ENCODE peak calls at places on chromosomes 12 and 14, in six cellular contexts. O, C, K, V, A and H are unnamed samples.

GRCh38 chr12:105444050-105444808 is 113.7 kb downstream of the C12orf75 start:
- DNase-seq in K (no peak), O (no peak), A (no peak), C (peak; percentile 42), V (no peak), H (peak; percentile 53)

GRCh38 chr14:61581955-61582615 is 113.2 kb upstream of the HIF1A start:
- DNase-seq in O (no peak), C (no peak), V (no peak), A (peak; percentile 40), K (no peak), H (no peak)

GRCh38 chr12:83823386-83824045 is 1089.1 kb downstream of the SLC6A15 start:
- DNase-seq in A (peak; percentile 42), O (peak; percentile 97), V (peak; percentile 78), K (peak; percentile 32), C (no peak), H (peak; percentile 68)

GRCh38 chr12:30999723-31000122 is 73.2 kb downstream of the TSPAN11 start:
- DNase-seq in C (no peak), V (no peak), A (no peak), K (no peak), O (no peak), H (no peak)

GRCh38 chr12:106063826-106064575 is 74.8 kb downstream of the NUAK1 start:
- DNase-seq in O (no peak), C (no peak), V (no peak), A (no peak), K (no peak), H (no peak)

GRCh38 chr12:53231859-53232640 is at the start of gene RARG:
- DNase-seq in C (no peak), O (peak; percentile 79), K (no peak), A (peak; percentile 51), V (peak; percentile 83), H (peak; percentile 49)

GRCh38 chr14:54844479-54844878 is 58.1 kb downstream of the GCH1 start:
- DNase-seq in A (no peak), C (no peak), O (no peak), K (no peak), V (no peak), H (no peak)

GRCh38 chr14:24231263-24232120 is 675 bp downstream of the NEDD8 start:
- DNase-seq in A (no peak), O (no peak), C (no peak), K (no peak), V (peak; percentile 56), H (peak; percentile 10)

GRCh38 chr12:41485203-41485602 is 297.1 kb downstream of the PDZRN4 start:
- DNase-seq in C (no peak), V (no peak), A (no peak), O (no peak), K (no peak), H (no peak)

GRCh38 chr12:132342322-132342721 is 12.9 kb upstream of the GALNT9 start:
- DNase-seq in A (no peak), K (peak; percentile 17), O (peak; percentile 80), V (peak; percentile 76), C (no peak), H (no peak)

GRCh38 chr12:114662512-114663177 is 21.3 kb downstream of the TBX3 start:
- DNase-seq in O (peak; percentile 78), C (peak; percentile 91), V (peak; percentile 91), A (peak; percentile 86), K (no peak), H (peak; percentile 48)

GRCh38 chr14:76313303-76313702 is 62.6 kb upstream of the ESRRB start:
- DNase-seq in A (no peak), C (no peak), K (no peak), V (no peak), O (no peak), H (no peak)

GRCh38 chr14:50560929-50561280 is 960 bp downstream of the ATL1 start:
- DNase-seq in O (peak; percentile 36), A (peak; percentile 71), V (peak; percentile 67), C (peak; percentile 71), K (peak; percentile 63), H (peak; percentile 81)

GRCh38 chr14:101563654-101564443 is 2.6 kb downstream of the DIO3 start:
- DNase-seq in C (no peak), A (no peak), O (peak; percentile 68), K (no peak), V (peak; percentile 74), H (no peak)

GRCh38 chr12:132395192-132395907 is 66.0 kb upstream of the GALNT9 start:
- DNase-seq in A (no peak), O (no peak), K (no peak), V (peak; percentile 52), C (no peak), H (no peak)

GRCh38 chr12:118514297-118514696 is 137.9 kb downstream of the SUDS3 start:
- DNase-seq in V (no peak), A (no peak), C (no peak), K (no peak), O (no peak), H (no peak)

GRCh38 chr12:51910168-51910567 is 2.9 kb downstream of the ACVRL1 start:
- DNase-seq in C (no peak), V (no peak), K (no peak), A (no peak), O (no peak), H (no peak)

GRCh38 chr12:47773062-47773857 is at the start of gene SLC48A1:
- DNase-seq in O (peak; percentile 79), A (peak; percentile 57), K (peak; percentile 68), V (peak; percentile 85), C (peak; percentile 46), H (peak; percentile 82)

GRCh38 chr14:89041245-89041585 is 216.8 kb downstream of the TTC8 start:
- DNase-seq in A (no peak), O (no peak), K (no peak), C (no peak), V (no peak), H (peak; percentile 66)

GRCh38 chr12:26279908-26280307 is 84.5 kb downstream of the SSPN start:
- DNase-seq in K (no peak), O (no peak), V (no peak), A (no peak), C (no peak), H (no peak)

GRCh38 chr14:100375963-100376735 is 53.0 kb downstream of the SLC25A47 start:
- DNase-seq in A (peak; percentile 98), C (peak; percentile 95), V (peak; percentile 95), O (peak; percentile 97), K (peak; percentile 94), H (peak; percentile 98)

GRCh38 chr14:59123975-59124374 is 64.5 kb upstream of the DAAM1 start:
- DNase-seq in K (no peak), V (no peak), A (peak; percentile 33), O (no peak), C (peak; percentile 49), H (no peak)

GRCh38 chr12:124910561-124911478 is 3.6 kb downstream of the UBC start:
- DNase-seq in K (no peak), O (no peak), C (peak; percentile 42), A (peak; percentile 85), V (no peak), H (peak; percentile 72)

GRCh38 chr12:24012528-24012927 is 63.1 kb upstream of the SOX5 start:
- DNase-seq in K (no peak), O (no peak), A (peak; percentile 17), V (no peak), C (peak; percentile 23), H (no peak)

GRCh38 chr12:11650697-11651281 is 1.3 kb downstream of the ETV6 start:
- DNase-seq in K (peak; percentile 18), O (no peak), A (peak; percentile 62), C (peak; percentile 37), V (no peak), H (no peak)

GRCh38 chr12:91483471-91483985 is 300.9 kb upstream of the DCN start:
- DNase-seq in V (no peak), O (no peak), A (peak; percentile 6), C (no peak), K (no peak), H (no peak)

DNA sequence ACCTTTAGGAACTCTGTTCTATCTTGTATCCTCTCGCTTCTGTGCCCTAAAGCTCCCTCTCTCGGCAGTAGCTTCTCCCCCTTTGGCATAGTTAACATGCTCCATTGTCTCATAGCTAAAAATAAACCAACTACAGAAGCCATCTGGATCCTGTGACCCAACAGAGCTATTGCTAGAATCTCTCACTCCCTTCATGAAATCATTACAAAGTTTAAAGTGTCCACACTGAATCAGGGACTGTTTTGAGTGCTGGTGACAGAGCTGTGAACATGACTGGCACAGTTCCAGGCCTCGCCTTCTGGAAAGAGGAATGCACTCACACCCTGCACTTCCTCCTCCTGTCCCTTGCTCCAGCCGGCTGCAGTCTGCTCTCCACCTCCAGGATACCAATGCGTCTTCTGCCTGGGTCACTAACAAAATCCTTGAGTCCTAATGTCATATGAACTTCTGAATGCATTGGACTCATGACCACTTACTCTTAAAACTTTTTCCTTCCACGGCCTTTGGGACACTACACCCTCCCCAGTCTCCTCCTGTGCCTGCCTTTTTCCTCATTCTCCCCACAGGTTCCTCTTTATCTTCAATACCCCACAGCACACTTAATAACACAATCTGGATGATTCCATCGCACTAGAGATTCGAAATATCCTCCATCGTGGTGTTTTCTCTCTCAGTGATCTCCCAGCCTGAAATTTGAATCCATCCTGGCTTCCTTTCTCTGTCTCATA is 13.2 kb downstream of the PLBD1 start:
- DNase-seq in K (no peak), V (no peak), A (peak; percentile 65), C (no peak), O (no peak), H (peak; percentile 40)
- H3K14ac ChIP-seq in K (no peak overlapping the region), V (no peak overlapping the region), A (no peak overlapping the region), C (no peak overlapping the region), O (no peak overlapping the region), H (no peak overlapping the region)

GRCh38 chr14:30657606-30658163 is 35.6 kb downstream of the SCFD1 start:
- DNase-seq in V (no peak), O (no peak), K (no peak), C (peak; percentile 7), A (no peak), H (no peak)
- H3K14ac ChIP-seq in V (no peak overlapping the region), O (no peak overlapping the region), K (no peak overlapping the region), C (no peak overlapping the region), A (no peak overlapping the region), H (no peak overlapping the region)

DNA sequence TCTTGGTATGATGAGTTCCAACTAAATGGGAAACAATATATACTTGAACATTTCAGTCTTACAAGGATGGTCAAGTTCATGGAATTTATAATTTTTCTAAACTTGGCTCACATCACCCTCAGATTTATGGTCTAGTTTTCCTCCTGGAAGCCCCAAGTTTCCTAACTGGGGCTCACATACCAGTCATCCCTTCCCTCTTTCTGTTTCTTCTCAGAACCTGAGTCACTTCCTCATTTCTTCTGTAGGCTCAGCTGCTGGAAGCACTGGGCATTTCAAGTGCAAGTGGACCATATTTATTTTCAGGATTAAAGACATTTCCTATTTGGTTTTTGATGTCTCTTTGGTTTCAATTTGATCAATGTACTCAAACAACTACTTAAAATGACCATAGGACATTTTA is 55.4 kb downstream of the GRIP1 start:
- DNase-seq in A (peak; percentile 27), K (no peak), V (no peak), O (no peak), C (no peak), H (no peak)
- H3K14ac ChIP-seq in A (no peak overlapping the region), K (no peak overlapping the region), V (no peak overlapping the region), O (no peak overlapping the region), C (no peak overlapping the region), H (no peak overlapping the region)

DNA sequence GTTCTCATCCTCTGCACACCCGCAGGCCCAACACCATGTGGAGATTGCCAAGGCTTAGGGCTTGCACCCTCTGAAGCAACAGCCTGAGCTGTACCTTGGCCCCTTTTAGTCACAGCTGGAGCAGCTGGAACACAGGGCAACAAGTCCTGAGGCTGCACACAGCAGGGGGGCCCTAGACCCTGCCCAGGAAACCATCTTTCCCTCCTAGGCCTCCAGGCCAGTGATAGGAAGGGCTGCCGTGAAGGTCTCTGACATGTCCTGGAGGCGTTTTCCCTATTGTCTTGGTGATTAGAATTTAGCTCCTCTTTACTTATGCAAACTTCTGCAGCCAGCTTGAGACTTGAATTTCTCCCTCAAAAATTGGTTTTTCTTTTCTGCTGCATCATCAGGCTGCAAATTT is 373.5 kb upstream of the CLEC14A start:
- DNase-seq in V (no peak), C (no peak), O (peak; percentile 64), K (no peak), A (no peak), H (no peak)
- H3K14ac ChIP-seq in V (no peak overlapping the region), C (no peak overlapping the region), O (no peak overlapping the region), K (no peak overlapping the region), A (no peak overlapping the region), H (no peak overlapping the region)